ENCODE peak calls at places on chromosomes 4 and X, in four cellular contexts. T is A549, K is K562, W is HepG2. V is an unnamed sample.

GRCh38 chr4:128338634-128339355 is 51.2 kb upstream of the PGRMC2 start:
- DNase-seq in T (no peak), K (peak; percentile 43), W (no peak), V (no peak)

GRCh38 chr4:123826896-123827295 is 430.3 kb downstream of the SPRY1 start:
- DNase-seq in K (no peak), W (no peak), T (no peak), V (no peak)

GRCh38 chr4:54499308-54500074 is 158.3 kb upstream of the KIT start:
- DNase-seq in W (no peak), K (peak; percentile 69), T (no peak), V (no peak)

GRCh38 chr4:1012031-1012739 is 759 bp downstream of the FGFRL1 start:
- DNase-seq in K (peak; percentile 83), T (no peak), W (peak; percentile 51), V (no peak)

GRCh38 chr4:144340931-144341330 is 200.4 kb upstream of the GYPA start:
- DNase-seq in T (no peak), W (no peak), K (no peak), V (no peak)

GRCh38 chr4:26330946-26331345 is 10.1 kb downstream of the RBPJ start:
- DNase-seq in W (peak; percentile 21), K (no peak), T (no peak), V (no peak)

GRCh38 chr4:25310066-25310824 is 2.3 kb upstream of the ZCCHC4 start:
- DNase-seq in T (no peak), K (no peak), W (no peak), V (peak; percentile 59)

GRCh38 chr4:90069151-90069550 is 58.0 kb upstream of the CCSER1 start:
- DNase-seq in K (no peak), W (no peak), T (no peak), V (no peak)

GRCh38 chrX:94722578-94722977 is 1048.6 kb downstream of the FAM133A start:
- DNase-seq in W (no peak), K (no peak), T (no peak), V (no peak)

GRCh38 chr4:88908003-88908402 is 149.0 kb downstream of the FAM13A start:
- DNase-seq in K (no peak), W (no peak), T (no peak), V (no peak)

GRCh38 chr4:11700751-11701226 is 272.1 kb upstream of the HS3ST1 start:
- DNase-seq in T (no peak), K (no peak), W (no peak), V (no peak)

GRCh38 chr4:78155616-78156105 is 98.5 kb downstream of the FRAS1 start:
- DNase-seq in K (no peak), W (peak; percentile 88), T (no peak), V (no peak)

GRCh38 chr4:143163618-143164017 is 21.1 kb upstream of the USP38 start:
- DNase-seq in T (no peak), W (no peak), K (no peak), V (no peak)

GRCh38 chr4:88008624-88009235 is 1.3 kb downstream of the PKD2 start:
- DNase-seq in W (no peak), T (no peak), K (no peak), V (no peak)

GRCh38 chr4:124940387-124940786 is 227.9 kb upstream of the ANKRD50 start:
- DNase-seq in K (no peak), W (no peak), T (no peak), V (no peak)

GRCh38 chr4:113468165-113469022 is 293.1 kb downstream of the CAMK2D start:
- DNase-seq in W (peak; percentile 63), T (peak; percentile 31), K (no peak), V (no peak)

GRCh38 chrX:109632906-109633504 is 8.0 kb upstream of the KCNE5 start:
- DNase-seq in T (peak; percentile 13), W (no peak), K (peak; percentile 15), V (no peak)

GRCh38 chr4:139851133-139851532 is 185.5 kb downstream of the MGST2 start:
- DNase-seq in T (no peak), W (no peak), K (no peak), V (no peak)
- TF ChIP-seq ESRRA in T (no peak), W (no peak), K (no peak), V (no peak)

GRCh38 chr4:60089546-60090273 is 1110.4 kb upstream of the ADGRL3 start:
- DNase-seq in W (no peak), K (no peak), T (no peak), V (no peak)
- TF ChIP-seq HDAC2 in W (no peak), K (no peak), T (no peak), V (no peak)

GRCh38 chrX:134570899-134571298 is 87.4 kb downstream of the PLAC1 start:
- DNase-seq in W (no peak), K (no peak), T (no peak), V (no peak)
- TF ChIP-seq ESRRA in W (no peak), K (no peak), T (no peak), V (no peak)

GRCh38 chrX:17814557-17814956 is 46.5 kb downstream of the RAI2 start:
- DNase-seq in K (no peak), T (no peak), W (no peak), V (no peak)
- TF ChIP-seq HDAC2 in K (no peak), T (no peak), W (no peak), V (no peak)

DNA sequence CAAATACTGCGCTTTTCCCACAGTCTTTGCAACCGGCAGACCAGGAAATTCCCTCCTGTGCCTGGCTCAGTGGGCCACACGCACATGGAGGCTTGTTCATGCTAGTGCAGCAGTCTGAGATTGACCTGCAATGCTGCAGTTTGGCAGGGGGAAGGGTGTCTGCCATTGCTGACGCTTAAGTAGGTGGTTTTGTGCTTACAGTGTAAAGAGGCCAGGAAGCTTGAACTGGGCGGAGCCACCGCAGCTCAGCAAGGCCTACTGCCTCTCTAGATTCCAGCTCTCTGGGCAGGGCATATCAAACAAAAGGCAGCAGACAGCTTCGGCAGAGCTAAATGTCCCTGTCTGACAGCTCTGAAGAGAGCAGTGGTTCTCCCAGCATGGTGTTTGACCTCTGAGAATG is 390.5 kb upstream of the TECRL start:
- DNase-seq in W (no peak), T (no peak), K (no peak), V (no peak)
- TF ChIP-seq ESRRA in W (no peak), T (no peak), K (no peak), V (no peak)

DNA sequence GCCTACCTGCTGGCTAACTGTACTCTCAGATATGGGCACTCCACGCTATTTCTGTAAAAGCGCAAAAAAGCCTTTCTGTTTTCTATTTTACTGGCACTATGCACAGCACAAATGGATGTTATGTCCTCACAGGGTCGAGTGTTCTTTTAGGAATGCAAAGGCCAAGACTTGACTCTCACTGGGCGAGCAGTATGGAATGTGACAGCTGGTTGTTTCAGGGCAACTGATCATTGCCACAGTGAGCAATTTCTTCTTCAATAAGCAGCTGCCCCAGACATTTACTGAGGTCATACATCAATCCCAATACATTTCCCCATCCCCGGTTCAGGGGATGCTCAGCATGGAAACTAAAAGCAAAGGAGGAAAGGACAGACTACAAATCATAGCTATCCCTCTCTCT is 58.2 kb downstream of the PDE5A start:
- DNase-seq in K (no peak), W (no peak), T (no peak), V (no peak)
- TF ChIP-seq HDAC2 in K (no peak), W (no peak), T (no peak), V (no peak)

GRCh38 chrX:154540897-154541535 is 5.6 kb downstream of the G6PD start:
- DNase-seq in W (peak; percentile 89), K (no peak), T (no peak), V (no peak)
- TF ChIP-seq ESRRA in W (no peak), K (no peak), T (no peak), V (no peak)

GRCh38 chr4:75939890-75940691 is 722 bp downstream of the NAAA start:
- DNase-seq in W (peak; percentile 55), T (peak; percentile 84), K (peak; percentile 76), V (no peak)
- TF ChIP-seq HDAC2 in W (no peak), T (no peak), K (no peak), V (no peak)

GRCh38 chr4:84258905-84259830 is 239.9 kb downstream of the NKX6-1 start:
- DNase-seq in K (peak; percentile 26), W (peak; percentile 11), T (peak; percentile 1), V (peak; percentile 37)
- TF ChIP-seq ESRRA in K (no peak), W (no peak), T (no peak), V (no peak)

V was measured in GM12878.